ENCODE peak calls at places on chromosomes 4 and X, in six cellular contexts. H, W, U, O, N and T are unnamed samples.

GRCh38 chrX:1450381-1451161 is 2.1 kb downstream of the ASMTL start:
- DNase-seq in W (no peak), H (no peak), N (no peak), U (peak; percentile 7), O (peak; percentile 24), T (no peak)

GRCh38 chr4:55291227-55291629 is 54.8 kb upstream of the SRD5A3 start:
- DNase-seq in N (no peak), H (no peak), U (no peak), O (no peak), W (peak; percentile 40), T (no peak)

GRCh38 chr4:184016742-184017668 is 111.9 kb downstream of the STOX2 start:
- DNase-seq in U (no peak), W (no peak), N (no peak), H (no peak), O (peak; percentile 36), T (no peak)

GRCh38 chr4:119124314-119124713 is 11.3 kb upstream of the MYOZ2 start:
- DNase-seq in O (no peak), U (no peak), W (peak; percentile 48), N (no peak), H (peak; percentile 67), T (no peak)

GRCh38 chrX:129908636-129909035 is 2.7 kb downstream of the UTP14A start:
- DNase-seq in W (no peak), O (no peak), N (no peak), U (no peak), H (no peak), T (no peak)

GRCh38 chr4:153326513-153326912 is 18.0 kb upstream of the MND1 start:
- DNase-seq in W (peak; percentile 81), N (no peak), U (no peak), O (peak; percentile 14), H (no peak), T (no peak)

GRCh38 chr4:86737244-86737643 is 111.9 kb downstream of the SLC10A6 start:
- DNase-seq in U (no peak), N (no peak), O (no peak), W (no peak), H (no peak), T (no peak)

GRCh38 chrX:115413246-115413878 is 123.8 kb downstream of the LUZP4 start:
- DNase-seq in H (no peak), W (no peak), N (no peak), U (no peak), O (no peak), T (no peak)

GRCh38 chr4:176238157-176238608 is 30.8 kb downstream of the ASB5 start:
- DNase-seq in N (no peak), W (peak; percentile 82), U (no peak), O (no peak), H (peak; percentile 93), T (no peak)

GRCh38 chr4:34309356-34309900 is 1934.9 kb downstream of the ARAP2 start:
- DNase-seq in N (no peak), O (no peak), U (no peak), H (no peak), W (peak; percentile 55), T (no peak)

GRCh38 chr4:113468165-113469022 is 293.1 kb downstream of the CAMK2D start:
- DNase-seq in W (peak; percentile 100), O (peak; percentile 55), U (no peak), N (no peak), H (peak; percentile 97), T (no peak)

GRCh38 chrX:152929898-152930297 is 32.0 kb downstream of the ZNF185 start:
- DNase-seq in O (no peak), W (no peak), H (no peak), N (no peak), U (no peak), T (no peak)

GRCh38 chr4:117949621-117950020 is 84.7 kb upstream of the NDST3 start:
- DNase-seq in N (no peak), U (no peak), O (no peak), W (no peak), H (no peak), T (no peak)

GRCh38 chr4:57231781-57232180 is 121.6 kb upstream of the IGFBP7 start:
- DNase-seq in N (no peak), U (no peak), O (no peak), W (peak; percentile 33), H (no peak), T (no peak)

GRCh38 chrX:39176105-39176504 is 374.8 kb downstream of the MID1IP1 start:
- DNase-seq in W (no peak), O (no peak), U (no peak), H (no peak), N (no peak), T (no peak)

GRCh38 chr4:1055721-1056590 is 44.5 kb downstream of the FGFRL1 start:
- DNase-seq in N (no peak), H (no peak), U (peak; percentile 87), W (peak; percentile 51), O (peak; percentile 54), T (no peak)

GRCh38 chr4:59540311-59540710 is 1659.8 kb upstream of the ADGRL3 start:
- DNase-seq in O (no peak), H (no peak), W (no peak), N (no peak), U (no peak), T (no peak)

GRCh38 chr4:99668472-99668871 is 10.8 kb upstream of the C4orf54 start:
- DNase-seq in H (no peak), U (no peak), N (no peak), O (no peak), W (no peak), T (no peak)

GRCh38 chr4:185437809-185438208 is 12.0 kb upstream of the UFSP2 start:
- DNase-seq in W (no peak), N (no peak), O (no peak), H (no peak), U (no peak), T (no peak)

GRCh38 chr4:151644625-151645024 is 116.2 kb downstream of the GATB start:
- DNase-seq in H (no peak), N (peak; percentile 27), W (no peak), O (peak; percentile 10), U (peak; percentile 82), T (peak; percentile 27)

GRCh38 chr4:47667552-47667951 is 170.3 kb downstream of the CORIN start:
- DNase-seq in U (no peak), N (no peak), O (no peak), W (no peak), H (no peak), T (no peak)

GRCh38 chr4:47668810-47669408 is 169.0 kb downstream of the CORIN start:
- DNase-seq in U (peak; percentile 16), O (peak; percentile 45), W (peak; percentile 66), N (peak; percentile 17), H (peak; percentile 21), T (no peak)

GRCh38 chr4:47664051-47664826 is 173.6 kb downstream of the CORIN start:
- DNase-seq in H (no peak), W (no peak), O (no peak), U (no peak), N (no peak), T (no peak)

GRCh38 chr4:47668256-47668655 is 169.6 kb downstream of the CORIN start:
- DNase-seq in H (no peak), U (no peak), W (no peak), O (no peak), N (no peak), T (no peak)

GRCh38 chr4:47662975-47663374 is 174.9 kb downstream of the CORIN start:
- DNase-seq in W (no peak), O (peak; percentile 45), N (peak; percentile 20), U (peak; percentile 45), H (no peak), T (no peak)
- TF ChIP-seq CTCF in W (peak; percentile 48), O (no peak), N (peak; percentile 47), U (peak; percentile 29), H (peak; percentile 26), T (peak; percentile 30)

GRCh38 chrX:10217218-10217617 is 60.4 kb downstream of the CLCN4 start:
- DNase-seq in W (no peak), U (no peak), N (no peak), O (no peak), H (no peak), T (no peak)
- TF ChIP-seq CTCF in W (no peak), U (no peak), N (no peak), O (no peak), H (no peak), T (no peak)

GRCh38 chr4:128861856-128862518 is 52.5 kb downstream of the JADE1 start:
- DNase-seq in N (no peak), W (no peak), U (no peak), O (no peak), H (no peak), T (no peak)
- TF ChIP-seq CTCF in N (no peak), W (no peak), U (no peak), O (no peak), H (no peak), T (no peak)

GRCh38 chr4:115331241-115331640 is 217.8 kb upstream of the NDST4 start:
- DNase-seq in W (no peak), U (no peak), N (no peak), H (no peak), O (no peak), T (no peak)
- TF ChIP-seq CTCF in W (no peak), U (no peak), N (no peak), H (no peak), O (no peak), T (no peak)

GRCh38 chr4:130309221-130309620 is 1213.3 kb downstream of the C4orf33 start:
- DNase-seq in U (no peak), O (no peak), H (no peak), W (no peak), N (no peak), T (no peak)

DNA sequence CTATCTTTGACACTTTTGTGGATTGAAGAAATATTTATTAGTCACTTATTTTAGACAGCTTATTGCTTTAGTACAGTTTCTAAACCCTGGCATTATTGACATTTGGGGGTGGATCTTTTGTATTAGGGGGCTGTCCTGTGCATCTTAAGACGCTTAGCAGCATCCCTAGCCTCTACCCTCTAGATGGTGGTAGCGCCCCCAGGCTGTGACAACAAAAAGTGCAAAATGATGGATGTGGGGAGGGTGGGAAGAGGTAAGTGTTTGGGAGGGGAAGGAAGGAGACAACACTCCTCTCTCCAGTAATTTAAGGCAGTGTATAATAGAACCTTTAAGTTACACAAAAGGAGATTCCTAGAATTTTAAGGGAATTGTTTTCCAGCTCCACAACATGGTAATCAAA is 1210.6 kb downstream of the C4orf33 start:
- DNase-seq in W (no peak), O (no peak), N (no peak), H (no peak), U (peak; percentile 18), T (no peak)
- TF ChIP-seq CTCF in W (no peak), O (no peak), N (no peak), H (no peak), U (peak; percentile 31), T (no peak)

DNA sequence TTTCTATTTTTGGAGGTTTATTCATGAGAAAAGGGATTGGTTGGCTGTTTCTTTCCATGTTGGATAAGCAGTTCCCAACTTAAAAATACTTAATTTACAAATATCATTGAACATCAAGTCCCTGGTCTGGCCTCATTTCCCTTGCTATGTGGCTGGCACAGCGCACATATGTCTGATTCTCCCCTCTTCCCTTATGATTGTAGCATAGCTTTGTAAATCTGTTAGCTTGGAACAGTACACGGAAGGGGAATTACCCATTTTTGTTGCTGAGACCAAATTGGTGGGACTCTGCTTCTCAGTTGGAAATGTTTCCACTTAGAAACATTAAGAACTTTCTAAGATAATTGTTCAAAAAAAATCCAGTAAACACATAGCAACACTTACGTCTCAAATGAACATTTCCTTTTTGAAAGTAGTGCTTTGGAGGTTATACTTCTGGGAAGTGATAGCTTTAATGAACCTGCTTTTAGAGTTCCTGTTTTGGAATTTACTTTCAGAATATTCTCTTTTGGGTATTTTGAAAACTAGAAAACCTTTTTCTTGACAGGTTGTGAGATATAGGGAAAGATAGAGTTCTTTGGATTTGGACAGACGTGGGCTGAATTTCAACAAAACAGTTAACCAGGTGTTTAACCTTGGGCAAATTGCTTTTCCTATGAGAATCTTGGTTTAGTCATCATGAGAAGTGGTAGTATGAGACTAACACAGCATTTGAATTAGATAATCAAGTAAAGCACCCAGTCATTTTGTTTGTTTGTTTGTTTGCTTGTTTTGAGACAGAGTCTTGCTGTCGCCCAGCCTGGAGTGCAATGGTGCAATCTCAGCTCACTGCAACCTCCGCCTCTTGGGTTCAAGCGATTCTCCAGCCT is 47.3 kb downstream of the STIM2 start:
- DNase-seq in H (no peak), W (no peak), N (no peak), U (no peak), O (no peak), T (no peak)
- TF ChIP-seq CTCF in H (no peak), W (no peak), N (no peak), U (no peak), O (no peak), T (no peak)